ENCODE peak calls at places on chromosomes 4 and X, in four cellular contexts. Y is GM10248, O is kidney epithelial cell, H is Daoy. I is an unnamed sample.

GRCh38 chr4:29927895-29928294 is 792.3 kb upstream of the PCDH7 start:
- DNase-seq in Y (no peak), O (no peak), H (no peak), I (no peak)

GRCh38 chr4:76488905-76489798 is 54.1 kb downstream of the SHROOM3 start:
- DNase-seq in Y (no peak), O (no peak), H (no peak), I (no peak)

GRCh38 chr4:96352051-96352517 is 512.2 kb downstream of the PDHA2 start:
- DNase-seq in Y (no peak), H (no peak), O (no peak), I (no peak)

GRCh38 chr4:139419388-139419914 is 34.5 kb upstream of the RAB33B start:
- DNase-seq in Y (no peak), H (peak), O (peak), I (peak)

GRCh38 chrX:70755850-70756249 is 152.7 kb downstream of the TEX11 start:
- DNase-seq in O (no peak), Y (no peak), H (peak), I (no peak)

GRCh38 chr4:140884431-140885058 is 128.4 kb upstream of the TBC1D9 start:
- DNase-seq in H (peak), Y (peak), O (peak), I (peak)

GRCh38 chrX:155718964-155719586 is 106.3 kb upstream of the TMLHE start:
- DNase-seq in O (no peak), Y (no peak), H (no peak), I (no peak)

GRCh38 chr4:139633661-139634060 is 32.0 kb upstream of the MGST2 start:
- DNase-seq in O (no peak), H (peak), Y (no peak), I (no peak)

GRCh38 chr4:110361921-110362320 is 114.0 kb upstream of the ENPEP start:
- DNase-seq in Y (no peak), H (peak), O (peak), I (no peak)

GRCh38 chrX:12824944-12825343 is 33.7 kb downstream of the PRPS2 start:
- DNase-seq in Y (no peak), O (no peak), H (no peak), I (no peak)

I was measured in keratinocyte.